ENCODE peak calls at places on chromosomes 12 and 14, in ten cellular contexts. One of them, this sample, is unnamed.

GRCh38 chr14:24310666-24311604 is at the start of gene LTB4R:
- DNase-seq in fibroblast of mammary gland: peak; percentile 69
- DNase-seq in esophagus muscularis mucosa: no peak
- DNase-seq in ovary: peak; percentile 83
- DNase-seq in tibial artery: peak; percentile 86
- DNase-seq in neural progenitor cell: no peak
- DNase-seq in PC-9: no peak
- DNase-seq in pancreas: peak; percentile 84
- DNase-seq in fibroblast of lung: peak; percentile 77
- DNase-seq in cardiac muscle cell: no peak
- DNase-seq in this sample: no peak

GRCh38 chr12:121796855-121797751 is 3.6 kb upstream of the RHOF start:
- DNase-seq in pancreas: peak; percentile 97
- DNase-seq in PC-9: peak; percentile 97
- DNase-seq in neural progenitor cell: peak; percentile 95
- DNase-seq in cardiac muscle cell: peak; percentile 94
- DNase-seq in esophagus muscularis mucosa: peak; percentile 96
- DNase-seq in fibroblast of mammary gland: peak; percentile 85
- DNase-seq in tibial artery: peak; percentile 99
- DNase-seq in fibroblast of lung: peak; percentile 89
- DNase-seq in ovary: peak; percentile 84
- DNase-seq in this sample: peak; percentile 93

GRCh38 chr12:46858368-46858767 is 32.6 kb upstream of the SLC38A4 start:
- DNase-seq in fibroblast of lung: no peak
- DNase-seq in fibroblast of mammary gland: peak; percentile 21
- DNase-seq in PC-9: no peak
- DNase-seq in cardiac muscle cell: no peak
- DNase-seq in esophagus muscularis mucosa: no peak
- DNase-seq in neural progenitor cell: peak; percentile 16
- DNase-seq in pancreas: no peak
- DNase-seq in ovary: no peak
- DNase-seq in tibial artery: no peak
- DNase-seq in this sample: no peak

GRCh38 chr12:116492703-116493324 is 66.4 kb upstream of the MAP1LC3B2 start:
- DNase-seq in fibroblast of mammary gland: peak; percentile 95
- DNase-seq in ovary: no peak
- DNase-seq in fibroblast of lung: peak; percentile 83
- DNase-seq in esophagus muscularis mucosa: no peak
- DNase-seq in PC-9: peak; percentile 28
- DNase-seq in neural progenitor cell: no peak
- DNase-seq in tibial artery: no peak
- DNase-seq in pancreas: no peak
- DNase-seq in cardiac muscle cell: no peak
- DNase-seq in this sample: peak; percentile 67

GRCh38 chr14:58635041-58635440 is 2.7 kb upstream of the DACT1 start:
- DNase-seq in tibial artery: no peak
- DNase-seq in neural progenitor cell: no peak
- DNase-seq in ovary: no peak
- DNase-seq in cardiac muscle cell: no peak
- DNase-seq in PC-9: no peak
- DNase-seq in pancreas: no peak
- DNase-seq in fibroblast of mammary gland: no peak
- DNase-seq in esophagus muscularis mucosa: no peak
- DNase-seq in fibroblast of lung: no peak
- DNase-seq in this sample: no peak

GRCh38 chr12:80582431-80582830 is 125.0 kb upstream of the MYF6 start:
- DNase-seq in pancreas: no peak
- DNase-seq in tibial artery: no peak
- DNase-seq in ovary: no peak
- DNase-seq in PC-9: no peak
- DNase-seq in cardiac muscle cell: no peak
- DNase-seq in esophagus muscularis mucosa: no peak
- DNase-seq in fibroblast of lung: no peak
- DNase-seq in fibroblast of mammary gland: no peak
- DNase-seq in neural progenitor cell: peak; percentile 9
- DNase-seq in this sample: no peak

GRCh38 chr12:43742106-43742505 is 16.5 kb downstream of the PUS7L start:
- DNase-seq in ovary: no peak
- DNase-seq in fibroblast of lung: peak; percentile 89
- DNase-seq in pancreas: no peak
- DNase-seq in fibroblast of mammary gland: peak; percentile 91
- DNase-seq in tibial artery: no peak
- DNase-seq in esophagus muscularis mucosa: no peak
- DNase-seq in PC-9: no peak
- DNase-seq in cardiac muscle cell: no peak
- DNase-seq in neural progenitor cell: no peak
- DNase-seq in this sample: no peak

GRCh38 chr12:24278832-24279231 is 329.4 kb upstream of the SOX5 start:
- DNase-seq in fibroblast of lung: no peak
- DNase-seq in tibial artery: no peak
- DNase-seq in neural progenitor cell: no peak
- DNase-seq in fibroblast of mammary gland: no peak
- DNase-seq in ovary: no peak
- DNase-seq in pancreas: no peak
- DNase-seq in esophagus muscularis mucosa: no peak
- DNase-seq in cardiac muscle cell: no peak
- DNase-seq in PC-9: no peak
- DNase-seq in this sample: no peak

GRCh38 chr12:13102481-13103195 is 829 bp downstream of the GSG1 start:
- DNase-seq in tibial artery: no peak
- DNase-seq in esophagus muscularis mucosa: peak; percentile 75
- DNase-seq in cardiac muscle cell: no peak
- DNase-seq in fibroblast of lung: peak; percentile 66
- DNase-seq in neural progenitor cell: no peak
- DNase-seq in fibroblast of mammary gland: peak; percentile 55
- DNase-seq in pancreas: no peak
- DNase-seq in ovary: no peak
- DNase-seq in PC-9: peak; percentile 21
- DNase-seq in this sample: no peak

GRCh38 chr14:39302124-39302810 is 68.6 kb downstream of the MIA2 start:
- DNase-seq in PC-9: no peak
- DNase-seq in esophagus muscularis mucosa: no peak
- DNase-seq in ovary: no peak
- DNase-seq in fibroblast of mammary gland: peak; percentile 4
- DNase-seq in fibroblast of lung: no peak
- DNase-seq in cardiac muscle cell: no peak
- DNase-seq in pancreas: no peak
- DNase-seq in tibial artery: no peak
- DNase-seq in neural progenitor cell: no peak
- DNase-seq in this sample: no peak

DNA sequence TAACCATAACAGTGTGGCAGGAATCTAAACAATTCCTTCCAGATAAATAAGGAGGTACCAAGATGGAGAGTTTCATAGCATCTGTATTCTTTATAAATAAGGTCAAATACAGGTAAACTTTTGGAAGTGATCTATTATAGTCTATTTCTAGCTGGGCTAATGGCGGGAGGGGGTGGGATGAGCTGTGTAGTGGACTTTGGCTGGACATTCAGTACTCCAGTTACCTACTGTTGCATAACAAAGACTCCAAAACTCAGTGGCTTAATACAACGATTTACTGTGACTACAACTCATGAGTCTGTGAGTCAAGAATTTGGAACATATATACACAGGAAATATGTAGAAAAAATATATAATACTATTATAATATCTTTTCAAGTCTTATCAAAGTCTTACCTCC is 496.1 kb downstream of the BCL11B start:
- DNase-seq in fibroblast of lung: no peak
- DNase-seq in pancreas: no peak
- DNase-seq in tibial artery: no peak
- DNase-seq in ovary: no peak
- DNase-seq in PC-9: no peak
- DNase-seq in esophagus muscularis mucosa: peak; percentile 2
- DNase-seq in fibroblast of mammary gland: no peak
- DNase-seq in cardiac muscle cell: no peak
- DNase-seq in neural progenitor cell: no peak
- DNase-seq in this sample: no peak
- H3K4me3 ChIP-seq in fibroblast of lung: no peak overlapping the region
- H3K4me3 ChIP-seq in pancreas: no peak overlapping the region
- H3K4me3 ChIP-seq in tibial artery: no peak overlapping the region
- H3K4me3 ChIP-seq in ovary: no peak overlapping the region
- H3K4me3 ChIP-seq in PC-9: no peak overlapping the region
- H3K4me3 ChIP-seq in esophagus muscularis mucosa: no peak overlapping the region
- H3K4me3 ChIP-seq in fibroblast of mammary gland: no peak overlapping the region
- H3K4me3 ChIP-seq in cardiac muscle cell: no peak overlapping the region
- H3K4me3 ChIP-seq in neural progenitor cell: no peak overlapping the region
- H3K4me3 ChIP-seq in this sample: no peak overlapping the region

GRCh38 chr14:76768201-76768656 is 7.0 kb downstream of the VASH1 start:
- DNase-seq in PC-9: peak; percentile 0
- DNase-seq in esophagus muscularis mucosa: no peak
- DNase-seq in cardiac muscle cell: peak; percentile 84
- DNase-seq in neural progenitor cell: peak; percentile 20
- DNase-seq in pancreas: no peak
- DNase-seq in ovary: no peak
- DNase-seq in fibroblast of lung: no peak
- DNase-seq in fibroblast of mammary gland: no peak
- DNase-seq in tibial artery: peak; percentile 85
- DNase-seq in this sample: no peak
- TF ChIP-seq CTCF in PC-9: no peak
- TF ChIP-seq CTCF in esophagus muscularis mucosa: no peak
- TF ChIP-seq CTCF in cardiac muscle cell: no peak
- TF ChIP-seq CTCF in neural progenitor cell: no peak
- TF ChIP-seq CTCF in pancreas: no peak
- TF ChIP-seq CTCF in ovary: no peak
- TF ChIP-seq CTCF in fibroblast of lung: no peak
- TF ChIP-seq CTCF in fibroblast of mammary gland: no peak
- TF ChIP-seq CTCF in tibial artery: no peak
- TF ChIP-seq CTCF in this sample: no peak

GRCh38 chr14:69536976-69537375 is 37.7 kb downstream of the CCDC177 start:
- DNase-seq in fibroblast of lung: no peak
- DNase-seq in tibial artery: no peak
- DNase-seq in pancreas: no peak
- DNase-seq in cardiac muscle cell: no peak
- DNase-seq in ovary: no peak
- DNase-seq in PC-9: no peak
- DNase-seq in esophagus muscularis mucosa: no peak
- DNase-seq in neural progenitor cell: no peak
- DNase-seq in fibroblast of mammary gland: no peak
- DNase-seq in this sample: no peak
- H3K4me3 ChIP-seq in fibroblast of lung: no peak overlapping the region
- H3K4me3 ChIP-seq in tibial artery: no peak overlapping the region
- H3K4me3 ChIP-seq in pancreas: no peak overlapping the region
- H3K4me3 ChIP-seq in cardiac muscle cell: no peak overlapping the region
- H3K4me3 ChIP-seq in ovary: no peak overlapping the region
- H3K4me3 ChIP-seq in PC-9: no peak overlapping the region
- H3K4me3 ChIP-seq in esophagus muscularis mucosa: no peak overlapping the region
- H3K4me3 ChIP-seq in neural progenitor cell: no peak overlapping the region
- H3K4me3 ChIP-seq in fibroblast of mammary gland: no peak overlapping the region
- H3K4me3 ChIP-seq in this sample: no peak overlapping the region

GRCh38 chr12:73935817-73936216 is 601.8 kb upstream of the ATXN7L3B start:
- DNase-seq in PC-9: no peak
- DNase-seq in fibroblast of mammary gland: no peak
- DNase-seq in pancreas: no peak
- DNase-seq in neural progenitor cell: peak; percentile 25
- DNase-seq in tibial artery: no peak
- DNase-seq in cardiac muscle cell: peak; percentile 6
- DNase-seq in ovary: no peak
- DNase-seq in fibroblast of lung: no peak
- DNase-seq in esophagus muscularis mucosa: no peak
- DNase-seq in this sample: no peak
- TF ChIP-seq CTCF in PC-9: peak; percentile 65
- TF ChIP-seq CTCF in fibroblast of mammary gland: no peak
- TF ChIP-seq CTCF in pancreas: no peak
- TF ChIP-seq CTCF in neural progenitor cell: peak; percentile 51
- TF ChIP-seq CTCF in tibial artery: no peak
- TF ChIP-seq CTCF in cardiac muscle cell: no peak
- TF ChIP-seq CTCF in ovary: no peak
- TF ChIP-seq CTCF in fibroblast of lung: no peak
- TF ChIP-seq CTCF in esophagus muscularis mucosa: no peak
- TF ChIP-seq CTCF in this sample: peak; percentile 65

DNA sequence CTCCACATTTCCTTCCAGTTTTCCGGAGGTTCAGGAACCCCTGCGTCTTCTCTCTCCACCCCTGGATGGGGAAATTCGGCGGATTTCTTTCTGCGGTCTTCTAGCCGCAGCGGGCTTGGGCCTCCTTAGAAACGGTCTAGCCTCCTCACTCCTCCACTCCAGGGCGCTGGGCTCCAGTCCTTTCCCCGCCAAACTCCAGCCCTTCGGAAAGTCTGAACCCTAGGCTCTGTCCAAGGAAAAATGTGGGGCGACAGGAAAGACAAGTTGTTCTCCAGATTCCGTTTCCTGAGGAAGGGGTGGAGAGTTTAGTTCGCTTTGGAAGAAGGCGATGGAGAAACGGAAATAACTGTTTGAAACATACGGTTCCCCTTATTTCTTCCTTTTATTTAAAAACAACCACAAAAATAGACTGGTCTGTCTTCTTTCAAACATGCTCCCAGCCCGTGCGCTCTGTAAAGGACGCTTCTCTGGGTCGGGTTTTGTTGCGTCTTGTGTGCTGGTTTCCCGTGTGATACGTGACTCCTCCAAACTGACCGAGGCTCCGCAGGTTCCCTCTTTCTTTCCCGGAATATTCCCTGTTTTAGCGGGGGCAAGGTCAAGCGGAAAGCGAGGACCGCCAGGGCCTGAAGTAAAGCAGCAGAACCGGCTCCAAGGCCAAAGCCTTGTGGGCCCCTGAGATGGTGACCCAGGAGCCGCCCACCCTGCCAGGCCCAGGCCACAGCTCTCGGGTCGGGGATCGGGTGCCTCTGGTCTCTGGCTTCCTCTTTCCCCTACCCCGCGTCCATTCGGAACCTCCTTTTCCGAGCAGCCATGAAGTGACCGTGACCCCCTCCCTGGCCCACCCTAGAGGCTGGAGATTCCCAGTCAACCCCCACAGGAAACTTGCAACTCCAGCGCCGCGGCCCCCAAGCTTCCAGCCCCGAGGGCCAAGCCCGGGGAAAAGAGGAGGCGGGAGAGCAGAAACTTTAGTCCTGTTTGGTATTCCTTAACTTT is 1.1 kb upstream of the HOXC10 start:
- DNase-seq in cardiac muscle cell: no peak
- DNase-seq in fibroblast of lung: no peak
- DNase-seq in neural progenitor cell: no peak
- DNase-seq in PC-9: no peak
- DNase-seq in fibroblast of mammary gland: no peak
- DNase-seq in esophagus muscularis mucosa: no peak
- DNase-seq in tibial artery: no peak
- DNase-seq in pancreas: no peak
- DNase-seq in ovary: no peak
- DNase-seq in this sample: no peak
- H3K4me3 ChIP-seq in cardiac muscle cell: no peak overlapping the region
- H3K4me3 ChIP-seq in fibroblast of lung: no peak overlapping the region
- H3K4me3 ChIP-seq in neural progenitor cell: no peak overlapping the region
- H3K4me3 ChIP-seq in PC-9: no peak overlapping the region
- H3K4me3 ChIP-seq in fibroblast of mammary gland: no peak overlapping the region
- H3K4me3 ChIP-seq in esophagus muscularis mucosa: no peak overlapping the region
- H3K4me3 ChIP-seq in tibial artery: peak overlapping the region; percentile 84
- H3K4me3 ChIP-seq in pancreas: no peak overlapping the region
- H3K4me3 ChIP-seq in ovary: no peak overlapping the region
- H3K4me3 ChIP-seq in this sample: peak overlapping the region; percentile 98

This sample was measured in epithelial cell of proximal tubule.